ENCODE peak calls at places on chromosomes 1 and 21, in eight cellular contexts. Y, L, W, F, H, U, E and J are unnamed samples.

GRCh38 chr1:57411262-57411661 is 12.6 kb downstream of the DAB1 start:
- DNase-seq in E (no peak), U (no peak), F (no peak), H (no peak), Y (no peak), W (no peak), L (no peak), J (no peak)

GRCh38 chr1:41719128-41719527 is 199.6 kb downstream of the HIVEP3 start:
- DNase-seq in H (no peak), W (no peak), E (no peak), U (no peak), Y (no peak), F (no peak), L (no peak), J (no peak)

GRCh38 chr1:225855503-225856285 is 26.5 kb downstream of the TMEM63A start:
- DNase-seq in H (no peak), E (no peak), U (no peak), F (peak), Y (no peak), W (no peak), L (peak), J (no peak)

GRCh38 chr1:150259758-150260669 is 2.4 kb downstream of the CA14 start:
- DNase-seq in H (no peak), W (peak), L (no peak), U (no peak), F (no peak), E (no peak), Y (peak), J (peak)

GRCh38 chr1:235918032-235918431 is 51.3 kb upstream of the LYST start:
- DNase-seq in H (no peak), E (no peak), L (no peak), W (no peak), F (no peak), U (no peak), Y (no peak), J (no peak)

GRCh38 chr21:43648171-43648570 is 11.1 kb downstream of the HSF2BP start:
- DNase-seq in E (no peak), Y (no peak), W (no peak), F (no peak), H (no peak), L (no peak), U (no peak), J (no peak)

GRCh38 chr1:29211086-29212030 is 19.4 kb downstream of the MECR start:
- DNase-seq in U (no peak), E (no peak), W (no peak), H (no peak), Y (no peak), F (no peak), L (no peak), J (no peak)

GRCh38 chr1:26239936-26240335 is 5.9 kb downstream of the CEP85 start:
- DNase-seq in F (no peak), U (no peak), L (no peak), Y (no peak), H (no peak), W (no peak), E (no peak), J (no peak)

GRCh38 chr1:33289858-33290154 is 31.1 kb downstream of the A3GALT2 start:
- DNase-seq in F (no peak), H (no peak), U (no peak), E (no peak), L (no peak), Y (no peak), W (no peak), J (peak)

GRCh38 chr1:171844381-171844780 is 3.1 kb downstream of the DNM3 start:
- DNase-seq in U (no peak), W (no peak), E (no peak), F (no peak), Y (no peak), L (no peak), H (no peak), J (no peak)

GRCh38 chr1:117188268-117189108 is 22.2 kb downstream of the VTCN1 start:
- DNase-seq in Y (no peak), F (no peak), L (no peak), U (no peak), W (no peak), E (no peak), H (no peak), J (no peak)

GRCh38 chr1:94247146-94248094 is 10.0 kb upstream of the ARHGAP29 start:
- DNase-seq in L (peak), U (peak), W (peak), E (no peak), H (peak), F (peak), Y (peak), J (peak)

GRCh38 chr1:200468264-200469001 is 58.6 kb upstream of the ZNF281 start:
- DNase-seq in W (no peak), E (no peak), H (no peak), F (no peak), U (no peak), L (no peak), Y (no peak), J (no peak)

GRCh38 chr1:92211166-92211565 is 6.5 kb upstream of the C1orf146 start:
- DNase-seq in Y (no peak), H (no peak), E (peak), W (no peak), U (no peak), L (no peak), F (no peak), J (no peak)

DNA sequence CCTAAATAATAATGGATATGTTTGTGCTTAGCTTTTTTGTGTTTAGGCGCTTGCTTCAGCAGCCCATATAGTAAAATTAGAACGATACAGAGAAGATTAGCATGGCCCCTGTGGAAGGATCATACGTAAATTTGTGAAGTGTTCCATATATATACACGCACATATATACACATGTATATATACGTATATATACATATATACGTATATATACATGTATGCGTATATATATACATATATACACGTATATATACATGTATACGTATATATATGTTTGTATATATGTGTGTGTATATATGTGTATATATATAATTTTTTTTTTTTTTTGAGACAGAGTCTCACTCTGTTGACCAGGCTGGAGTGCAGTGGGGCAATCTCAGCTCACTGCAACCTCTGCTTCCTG is 17.4 kb downstream of the SNX27 start:
- DNase-seq in Y (no peak), U (no peak), F (no peak), L (no peak), H (no peak), E (no peak), W (no peak), J (no peak)
- H3K27ac ChIP-seq in Y (no peak), U (no peak), F (no peak), L (no peak), H (no peak), E (no peak), W (no peak), J (no peak)

DNA sequence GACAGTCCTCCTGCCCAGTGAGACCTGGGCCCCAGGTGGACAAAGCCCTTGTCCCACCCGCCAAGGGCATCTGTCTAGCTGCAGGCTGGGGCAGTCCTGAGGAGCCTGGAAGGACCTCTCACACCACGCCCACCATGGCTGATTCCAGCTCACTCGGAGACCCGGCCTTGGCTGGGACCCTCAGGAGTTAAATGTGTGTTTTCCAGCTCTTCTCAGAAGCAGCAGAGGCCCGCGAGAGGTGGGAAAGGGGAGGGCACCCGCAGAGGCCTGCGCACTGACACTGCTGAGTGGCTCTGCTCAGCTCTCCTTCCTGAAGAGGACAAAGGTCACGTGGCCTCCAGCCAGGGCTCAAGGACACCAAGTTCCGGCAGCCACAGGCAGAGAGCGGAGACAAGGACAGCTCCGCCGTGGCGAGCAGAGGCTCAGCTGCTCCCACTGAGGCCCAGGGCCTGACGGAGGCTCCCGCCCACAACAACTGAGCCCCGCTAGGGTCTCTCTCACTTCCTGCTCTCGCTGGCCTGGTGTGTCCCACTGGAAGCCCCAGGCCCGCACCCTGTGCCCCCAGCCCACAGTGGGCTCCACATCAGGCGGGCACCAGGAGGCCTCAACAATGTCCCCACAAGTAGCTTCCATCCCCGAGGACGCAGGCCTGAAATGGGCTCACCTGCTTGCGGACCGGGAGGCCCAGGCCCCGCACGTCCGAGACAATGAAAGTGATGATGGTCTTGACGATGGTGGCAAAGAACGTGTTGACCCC is 16.9 kb downstream of the SLC19A1 start:
- DNase-seq in L (no peak), F (no peak), E (no peak), H (peak), W (peak), Y (no peak), U (peak), J (peak)
- H3K4me3 ChIP-seq in L (no peak), F (no peak), E (no peak), H (no peak), W (no peak), Y (no peak), U (no peak), J (no peak)

DNA sequence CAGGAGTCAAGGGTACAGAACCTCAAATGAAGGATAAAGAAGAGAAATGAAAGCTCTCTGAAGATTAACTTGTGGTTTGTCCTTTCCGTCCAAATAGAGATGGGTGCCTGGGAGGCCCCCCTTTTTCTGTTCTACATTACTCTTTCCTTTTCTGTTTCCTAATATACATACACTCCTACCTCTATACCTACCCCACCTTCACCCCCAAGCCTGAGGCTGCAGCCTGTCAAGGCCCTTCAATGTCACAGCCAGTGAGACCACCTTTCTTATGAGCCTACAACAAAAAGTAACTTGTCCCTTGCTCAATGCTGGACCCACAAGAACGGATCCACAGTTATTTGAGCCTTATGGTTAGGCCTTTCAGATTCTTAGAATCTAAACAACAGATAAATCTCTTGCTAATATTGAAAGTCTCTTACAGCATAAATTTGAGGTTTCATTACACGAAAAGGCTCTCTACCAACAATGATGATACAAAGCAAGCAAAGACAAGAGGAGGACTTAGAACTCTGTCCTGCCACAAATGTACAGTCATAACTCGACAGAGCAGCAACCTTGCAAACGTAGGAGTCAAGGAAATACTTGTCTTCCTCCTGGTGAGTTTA is 4.1 kb upstream of the TRAF3IP3 start:
- DNase-seq in L (peak), F (no peak), W (no peak), Y (no peak), E (no peak), U (no peak), H (no peak), J (no peak)
- H3K27ac ChIP-seq in L (peak), F (no peak), W (peak), Y (no peak), E (no peak), U (no peak), H (no peak), J (no peak)

GRCh38 chr1:157168015-157168414 is 29.8 kb upstream of the ETV3 start:
- DNase-seq in W (no peak), Y (no peak), H (no peak), F (no peak), U (no peak), L (no peak), E (no peak), J (no peak)
- H3K4me3 ChIP-seq in W (no peak), Y (no peak), H (no peak), F (no peak), U (no peak), L (no peak), E (no peak), J (no peak)

DNA sequence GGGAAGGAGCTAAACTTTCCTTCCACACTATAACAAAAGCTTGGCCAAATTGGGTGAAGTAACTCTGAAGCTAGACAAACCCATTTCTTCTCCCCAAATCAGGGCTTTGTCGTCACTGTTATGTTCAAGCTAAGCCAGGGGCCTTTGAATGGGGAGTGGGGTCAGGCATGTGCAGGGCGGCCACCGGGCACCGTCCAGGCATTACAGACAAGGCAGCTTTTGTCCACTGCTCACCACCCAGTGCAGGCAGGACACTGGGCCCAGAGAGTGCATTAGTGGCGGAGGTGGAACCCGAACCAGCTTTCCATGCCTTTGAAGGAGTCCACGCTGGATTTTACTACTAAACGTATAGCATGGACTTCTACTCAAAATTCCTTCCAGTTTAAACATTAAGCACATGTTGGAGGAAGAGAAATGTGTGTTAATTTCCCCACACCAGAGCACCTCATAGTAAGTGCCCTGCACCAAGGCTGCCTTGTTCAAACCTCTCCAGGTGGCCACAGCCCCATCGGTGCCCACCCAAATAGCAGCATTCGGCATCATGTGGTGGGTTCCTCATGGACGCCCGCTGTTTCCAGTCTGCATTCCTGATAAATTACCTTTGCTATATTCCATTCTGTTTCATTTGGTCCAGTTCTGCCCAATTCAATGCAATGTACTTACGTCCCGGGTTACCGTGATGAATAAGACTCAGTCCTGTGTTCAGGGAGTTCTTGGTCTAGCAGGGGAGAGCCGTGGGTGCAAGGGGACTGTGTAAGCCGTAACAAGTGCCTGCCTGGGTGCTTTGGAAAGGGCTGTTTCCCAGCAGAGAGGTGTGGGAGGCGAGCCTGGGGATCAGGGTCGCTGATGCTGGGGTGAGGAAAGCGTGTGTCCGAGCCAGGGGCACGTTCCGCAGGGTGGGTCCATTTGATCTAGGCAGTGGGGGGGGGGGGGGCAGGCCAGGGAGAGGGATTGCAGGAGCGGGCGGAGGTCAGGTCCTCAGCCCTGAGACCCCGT is 1.7 kb downstream of the UBASH3A start:
- DNase-seq in U (no peak), E (no peak), L (no peak), H (no peak), Y (no peak), W (peak), F (no peak), J (no peak)
- H3K27ac ChIP-seq in U (no peak), E (no peak), L (peak), H (no peak), Y (no peak), W (peak), F (no peak), J (no peak)